ENCODE peak calls at places on chromosomes 16 and 17, in five cellular contexts. U, K, Q, V and O are unnamed samples.

GRCh38 chr16:56350491-56351405 is 74.6 kb downstream of the AMFR start:
- DNase-seq in K (no peak), V (no peak), Q (no peak), U (no peak), O (no peak)

GRCh38 chr17:75465039-75465438 is 8.6 kb downstream of the TMEM94 start:
- DNase-seq in Q (no peak), U (no peak), K (no peak), V (no peak), O (no peak)

GRCh38 chr17:19975601-19976000 is 2.0 kb downstream of the AKAP10 start:
- DNase-seq in Q (no peak), K (no peak), U (no peak), V (no peak), O (no peak)

GRCh38 chr17:16328997-16329396 is 24.3 kb downstream of the CENPV start:
- DNase-seq in V (no peak), Q (no peak), K (no peak), U (no peak), O (peak)

GRCh38 chr17:46056800-46057304 is 57.8 kb downstream of the STH start:
- DNase-seq in Q (no peak), V (no peak), U (no peak), K (no peak), O (no peak)

GRCh38 chr16:69199382-69199781 is 12.4 kb downstream of the SNTB2 start:
- DNase-seq in Q (no peak), V (no peak), U (no peak), K (no peak), O (no peak)

GRCh38 chr17:73689596-73690275 is 45.5 kb upstream of the SDK2 start:
- DNase-seq in U (no peak), Q (no peak), V (no peak), K (no peak), O (no peak)

GRCh38 chr17:72270530-72270929 is 149.7 kb downstream of the SOX9 start:
- DNase-seq in V (no peak), K (no peak), Q (no peak), U (no peak), O (no peak)

GRCh38 chr16:88063201-88063773 is 112.1 kb downstream of the BANP start:
- DNase-seq in Q (no peak), V (no peak), K (no peak), U (no peak), O (no peak)

GRCh38 chr16:89023621-89024511 is 46.9 kb upstream of the CBFA2T3 start:
- DNase-seq in U (no peak), V (no peak), K (no peak), Q (no peak), O (no peak)

GRCh38 chr16:79334127-79334526 is 266.4 kb downstream of the MAF start:
- DNase-seq in V (no peak), K (no peak), Q (no peak), U (peak), O (peak)

GRCh38 chr16:56424791-56425438 is 430 bp downstream of the AMFR start:
- DNase-seq in Q (no peak), U (no peak), V (no peak), K (no peak), O (peak)

GRCh38 chr16:28846933-28847273 is 755 bp upstream of the TUFM start:
- DNase-seq in Q (no peak), U (no peak), V (no peak), K (no peak), O (no peak)

GRCh38 chr16:30786936-30787612 is at the start of gene ZNF629:
- DNase-seq in K (no peak), V (no peak), Q (no peak), U (peak), O (peak)

GRCh38 chr16:52114414-52114813 is 432.5 kb downstream of the TOX3 start:
- DNase-seq in V (no peak), Q (no peak), U (no peak), K (no peak), O (no peak)

GRCh38 chr17:66652840-66653507 is 181.9 kb upstream of the CACNG5 start:
- DNase-seq in U (no peak), Q (no peak), K (no peak), V (no peak), O (no peak)

GRCh38 chr17:28940675-28941074 is 10.6 kb downstream of the PHF12 start:
- DNase-seq in Q (no peak), V (no peak), K (no peak), U (no peak), O (no peak)

GRCh38 chr16:79008869-79009179 is 591.7 kb downstream of the MAF start:
- DNase-seq in U (no peak), V (no peak), K (no peak), Q (no peak), O (no peak)

GRCh38 chr17:80789356-80789902 is 202.2 kb upstream of the CHMP6 start:
- DNase-seq in V (peak), U (no peak), K (no peak), Q (no peak), O (no peak)
- TF ChIP-seq SUZ12 in V (no peak), U (no peak), K (no peak), Q (no peak), O (no peak)

GRCh38 chr17:39486242-39486641 is 25.0 kb downstream of the CDK12 start:
- DNase-seq in K (no peak), Q (no peak), V (no peak), U (no peak), O (no peak)
- TF ChIP-seq SUZ12 in K (no peak), Q (no peak), V (no peak), U (no peak), O (no peak)

DNA sequence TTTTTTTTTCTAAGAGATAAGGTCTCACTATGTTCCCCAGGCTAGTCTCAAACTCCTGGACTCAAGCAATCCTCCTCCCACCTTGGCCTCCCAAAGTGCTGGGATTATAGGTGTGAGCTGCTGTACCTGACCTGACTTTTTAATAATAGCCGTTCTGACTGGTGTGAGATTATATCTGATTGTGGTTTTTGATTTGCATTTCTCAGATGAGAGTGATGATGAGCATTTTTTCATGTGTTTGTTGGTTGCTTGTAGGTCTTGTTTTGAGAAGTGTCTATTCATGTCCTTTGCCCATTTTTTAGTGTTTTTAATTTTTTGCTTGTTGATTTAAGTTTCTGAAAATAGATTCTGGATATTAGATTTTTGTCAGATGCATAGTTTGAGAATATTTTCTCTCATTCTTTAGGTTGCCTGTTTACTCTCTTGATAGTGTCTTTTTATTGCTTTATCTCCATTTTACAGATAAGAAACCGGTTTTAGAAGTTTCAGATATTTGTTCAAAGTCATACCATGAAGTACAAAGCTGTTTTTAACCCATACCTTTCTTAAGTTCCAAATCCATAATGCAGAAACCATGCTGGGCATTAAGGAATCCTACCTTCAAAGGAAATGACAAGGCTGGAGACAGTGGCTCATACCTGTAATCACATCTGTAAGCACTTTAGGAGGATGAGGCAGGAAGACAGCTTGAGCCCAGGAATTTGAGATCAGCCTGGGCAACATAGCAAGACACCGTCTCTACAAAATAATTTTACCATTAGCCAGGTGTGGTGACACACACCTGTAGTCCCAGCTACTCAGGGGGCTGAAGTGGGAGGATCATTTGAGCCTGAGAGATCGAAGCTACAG is 168.4 kb upstream of the TBX2 start:
- DNase-seq in U (no peak), Q (no peak), K (no peak), V (no peak), O (no peak)
- TF ChIP-seq SUZ12 in U (no peak), Q (no peak), K (no peak), V (no peak), O (no peak)

GRCh38 chr17:38354466-38354865 is 2.8 kb downstream of the SOCS7 start:
- DNase-seq in K (no peak), V (no peak), U (no peak), Q (no peak), O (no peak)

GRCh38 chr17:38353668-38354067 is 2.0 kb downstream of the SOCS7 start:
- DNase-seq in K (no peak), Q (no peak), V (no peak), U (no peak), O (no peak)

GRCh38 chr17:38355256-38355655 is 3.6 kb downstream of the SOCS7 start:
- DNase-seq in U (no peak), K (no peak), V (no peak), Q (no peak), O (no peak)

GRCh38 chr17:38358586-38359513 is 7.2 kb downstream of the SOCS7 start:
- DNase-seq in U (peak), K (no peak), Q (no peak), V (no peak), O (no peak)

DNA sequence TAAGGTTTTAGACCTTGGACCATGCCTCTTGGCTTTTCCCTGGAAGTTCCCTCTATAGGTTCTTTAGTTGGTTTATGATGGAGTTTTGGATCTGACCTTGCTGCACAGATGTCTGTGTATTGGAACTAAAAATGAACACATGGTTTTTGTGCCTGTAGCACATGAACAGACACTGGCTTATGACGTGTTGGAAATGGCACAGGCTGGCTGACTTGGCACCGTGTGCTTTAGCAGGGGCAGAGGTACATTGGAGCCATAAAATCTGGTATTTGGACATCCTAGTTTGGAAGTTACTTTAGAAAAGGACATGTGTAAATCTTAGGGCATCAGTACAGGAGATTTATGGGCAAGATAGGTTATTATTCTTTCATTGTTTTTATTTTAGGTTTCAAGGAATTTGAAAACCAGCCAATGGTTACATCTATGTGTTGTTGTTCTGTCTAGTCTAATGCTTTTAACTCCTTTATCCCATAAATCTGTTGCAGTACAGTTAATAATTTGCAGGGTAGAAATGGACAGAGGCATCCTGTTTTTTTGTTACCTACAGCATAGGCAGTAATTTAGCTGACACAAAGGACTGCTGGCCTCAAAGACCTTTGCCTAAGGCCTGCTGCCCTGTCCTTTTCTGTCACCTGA is 6.0 kb downstream of the SOCS7 start:
- DNase-seq in V (no peak), K (no peak), U (no peak), Q (no peak), O (no peak)
- TF ChIP-seq SUZ12 in V (no peak), K (no peak), U (no peak), Q (no peak), O (no peak)